ENCODE peak calls at places on chromosomes 3 and 15, in six cellular contexts. I is psoas muscle; E is mesendoderm; Y is activated CD8-positive, alpha-beta memory T cell treated with anti-CD3 and anti-CD28 coated beads for 24 hours; Z is colonic mucosa; G is sciatic nerve. S is an unnamed sample.

GRCh38 chr3:186097663-186098451 is 11.0 kb downstream of the ETV5 start:
- DNase-seq in G (peak), E (peak), I (peak), Z (peak), Y (no peak), S (peak)

GRCh38 chr15:84591815-84592214 is 9.0 kb upstream of the ZSCAN2 start:
- DNase-seq in Z (no peak), I (no peak), E (no peak), Y (no peak), G (no peak), S (no peak)

GRCh38 chr3:100252006-100252405 is 8.8 kb upstream of the TBC1D23 start:
- DNase-seq in Z (no peak), Y (no peak), I (no peak), E (no peak), G (no peak), S (no peak)

GRCh38 chr3:24562874-24563273 is 68.2 kb upstream of the THRB start:
- DNase-seq in E (no peak), Y (no peak), G (no peak), I (no peak), Z (no peak), S (no peak)

GRCh38 chr3:110697961-110698360 is 373.7 kb upstream of the NECTIN3 start:
- DNase-seq in E (no peak), G (no peak), Z (no peak), I (peak), Y (no peak), S (no peak)

GRCh38 chr3:141878812-141879211 is 2.4 kb downstream of the ATP1B3 start:
- DNase-seq in Y (no peak), G (no peak), Z (peak), E (no peak), I (no peak), S (no peak)

GRCh38 chr15:29039466-29040366 is 153.9 kb downstream of the APBA2 start:
- DNase-seq in Y (peak), G (no peak), Z (no peak), I (no peak), E (no peak), S (no peak)

GRCh38 chr3:63909431-63909830 is 2.8 kb downstream of the SCAANT1 start:
- DNase-seq in G (no peak), E (no peak), Y (no peak), I (no peak), Z (no peak), S (no peak)

GRCh38 chr15:80562846-80563245 is 132.3 kb upstream of the ABHD17C start:
- DNase-seq in G (no peak), I (no peak), Z (no peak), E (no peak), Y (no peak), S (no peak)

GRCh38 chr15:28060005-28060404 is 39.1 kb downstream of the OCA2 start:
- DNase-seq in E (no peak), G (no peak), Z (no peak), I (no peak), Y (no peak), S (no peak)

GRCh38 chr3:140736863-140737460 is 59.1 kb downstream of the TRIM42 start:
- DNase-seq in Y (no peak), I (peak), G (peak), Z (peak), E (peak), S (no peak)

GRCh38 chr3:59839283-59839682 is 789.5 kb upstream of the CFAP20DC start:
- DNase-seq in Z (no peak), I (no peak), G (no peak), E (no peak), Y (no peak), S (no peak)

GRCh38 chr3:65170357-65171090 is 482.7 kb upstream of the ADAMTS9 start:
- DNase-seq in Y (no peak), I (peak), E (peak), G (peak), Z (peak), S (peak)

GRCh38 chr15:67082007-67082536 is 16.7 kb downstream of the SMAD3 start:
- DNase-seq in E (peak), Y (peak), G (no peak), Z (peak), I (no peak), S (no peak)

GRCh38 chr3:186237915-186238314 is 124.1 kb downstream of the DGKG start:
- DNase-seq in Y (no peak), E (no peak), G (no peak), Z (no peak), I (no peak), S (no peak)

GRCh38 chr15:57611938-57612337 is 20.2 kb downstream of the MYZAP start:
- DNase-seq in G (no peak), I (no peak), E (peak), Z (peak), Y (no peak), S (peak)

S was measured in substantia nigra.